ENCODE peak calls at places on chromosome 14, in four cellular contexts. A, Q, H and R are unnamed samples. For H3K9me3 and H3K27me3, the result is how much of the 10 kb centered on the place peaks cover.

GRCh38 chr14:104355949-104356737 is 217.8 kb downstream of the KIF26A start:
- DNase-seq in H (no peak), A (peak), Q (no peak), R (peak)

GRCh38 chr14:51167587-51168219 is 72.3 kb upstream of the TMX1 start:
- DNase-seq in A (no peak), H (no peak), Q (no peak), R (no peak)

GRCh38 chr14:101630056-101630960 is 69.0 kb downstream of the DIO3 start:
- DNase-seq in A (no peak), H (no peak), Q (no peak), R (no peak)

GRCh38 chr14:99381688-99382060 is 99.0 kb downstream of the SETD3 start:
- DNase-seq in Q (no peak), A (no peak), H (no peak), R (no peak)

GRCh38 chr14:38290601-38291190 is 34.8 kb upstream of the CLEC14A start:
- DNase-seq in Q (no peak), H (no peak), A (no peak), R (no peak)

GRCh38 chr14:81164167-81164774 is 56.5 kb downstream of the GTF2A1 start:
- DNase-seq in Q (peak), A (peak), H (peak), R (peak)

GRCh38 chr14:62130441-62130840 is 368.2 kb downstream of the SNAPC1 start:
- DNase-seq in Q (no peak), H (no peak), A (no peak), R (no peak)

GRCh38 chr14:90274808-90275454 is 18.6 kb downstream of the PSMC1 start:
- DNase-seq in H (no peak), Q (no peak), A (no peak), R (no peak)

GRCh38 chr14:25032092-25032784 is 17.7 kb downstream of the STXBP6 start:
- DNase-seq in Q (no peak), A (no peak), H (no peak), R (peak)

GRCh38 chr14:66038214-66038977 is 447.8 kb upstream of the CCDC196 start:
- DNase-seq in A (no peak), H (no peak), Q (no peak), R (no peak)

GRCh38 chr14:72986214-72986613 is 40.7 kb downstream of the ZFYVE1 start:
- DNase-seq in A (no peak), Q (no peak), H (no peak), R (no peak)

GRCh38 chr14:20612403-20612802 is 21.2 kb upstream of the RNASE12 start:
- DNase-seq in H (no peak), Q (no peak), A (no peak), R (no peak)

GRCh38 chr14:69055973-69056372 is 76.9 kb upstream of the ACTN1 start:
- DNase-seq in Q (no peak), A (no peak), H (peak), R (no peak)

GRCh38 chr14:98446508-98446907 is 825.5 kb downstream of the BCL11B start:
- DNase-seq in H (no peak), A (no peak), Q (no peak), R (no peak)

GRCh38 chr14:68820119-68820518 is 27.3 kb upstream of the ZFP36L1 start:
- DNase-seq in A (no peak), H (no peak), Q (no peak), R (no peak)

DNA sequence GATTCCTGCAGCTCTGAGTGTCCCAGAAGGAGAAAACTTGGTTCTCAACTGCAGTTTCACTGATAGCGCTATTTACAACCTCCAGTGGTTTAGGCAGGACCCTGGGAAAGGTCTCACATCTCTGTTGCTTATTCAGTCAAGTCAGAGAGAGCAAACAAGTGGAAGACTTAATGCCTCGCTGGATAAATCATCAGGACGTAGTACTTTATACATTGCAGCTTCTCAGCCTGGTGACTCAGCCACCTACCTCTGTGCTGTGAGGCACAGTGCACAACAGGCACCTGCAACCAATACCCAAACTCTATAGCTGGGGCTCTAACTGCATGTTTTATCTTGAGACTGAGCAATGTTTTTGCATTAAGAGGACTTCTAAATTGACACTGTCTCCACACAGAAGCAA is 379.2 kb upstream of the OR4E1 start:
- DNase-seq in H (peak), A (no peak), Q (no peak), R (no peak)
- H3K4me3 ChIP-seq in H (no peak), A (no peak), Q (no peak), R (no peak)

DNA sequence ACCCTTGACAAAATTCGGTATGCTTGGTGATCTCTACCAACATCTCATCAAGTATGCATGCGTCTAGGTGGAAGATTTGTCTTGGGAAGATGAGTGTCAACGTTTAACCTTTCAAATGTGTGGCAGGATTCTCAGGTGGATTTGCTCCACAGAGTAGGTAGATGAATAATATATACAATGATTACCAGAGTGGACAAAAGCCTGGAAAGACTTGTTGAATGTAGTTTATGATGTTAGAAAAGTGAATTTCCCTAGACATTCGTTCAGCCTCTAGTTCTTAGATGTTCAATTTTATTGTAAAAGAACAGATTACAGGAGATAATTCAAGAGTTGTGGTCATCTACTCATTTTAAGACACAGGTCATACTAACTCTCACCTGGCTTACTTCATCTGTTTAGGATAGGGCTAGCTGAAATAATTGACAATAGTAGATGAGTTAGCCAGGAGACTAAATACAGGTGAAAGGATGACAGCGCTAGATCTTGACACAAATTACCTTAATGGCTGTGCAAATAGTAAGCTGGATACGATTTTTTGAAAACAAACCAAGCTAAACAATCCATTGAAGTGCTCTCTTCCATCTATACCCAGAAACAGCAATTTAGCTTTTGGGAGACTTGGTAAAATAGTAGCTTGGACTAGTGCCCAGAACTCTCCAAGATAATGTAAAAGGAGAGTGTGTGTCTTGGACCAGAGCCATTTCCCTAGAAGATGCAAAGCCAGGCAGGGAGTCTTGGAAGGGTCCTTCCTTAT is 168.0 kb downstream of the DACT1 start:
- DNase-seq in A (no peak), H (no peak), Q (no peak), R (no peak)
- H3K9me3 ChIP-seq in A (under half), H (under half), Q (under half), R (under half)

GRCh38 chr14:22282429-22282828 is 306.6 kb downstream of the DAD1 start:
- DNase-seq in Q (no peak), A (no peak), H (no peak), R (no peak)
- H3K27me3 ChIP-seq in Q (under half), A (under half), H (under half), R (under half)

DNA sequence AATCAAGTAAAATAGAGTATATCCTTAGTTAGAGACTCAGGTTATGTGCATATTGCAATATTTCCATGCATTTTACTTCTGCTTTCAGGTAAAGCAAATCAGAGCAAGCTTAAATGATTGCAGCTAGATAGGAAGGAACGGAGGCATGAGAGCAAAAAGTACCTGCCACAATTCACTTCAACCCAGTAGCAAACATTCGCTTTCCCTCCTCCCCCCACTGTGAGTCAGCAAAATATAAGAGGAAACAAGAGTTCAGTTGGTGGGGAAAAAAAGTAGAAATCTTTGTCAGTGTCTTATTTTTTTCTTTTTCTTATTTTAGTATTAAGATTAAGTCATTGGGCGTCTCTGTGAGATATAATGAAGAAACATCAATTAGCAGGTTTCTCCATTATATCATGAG is 475.4 kb downstream of the NPAS3 start:
- DNase-seq in Q (no peak), H (no peak), A (no peak), R (no peak)
- H3K4me3 ChIP-seq in Q (no peak), H (no peak), A (no peak), R (no peak)

DNA sequence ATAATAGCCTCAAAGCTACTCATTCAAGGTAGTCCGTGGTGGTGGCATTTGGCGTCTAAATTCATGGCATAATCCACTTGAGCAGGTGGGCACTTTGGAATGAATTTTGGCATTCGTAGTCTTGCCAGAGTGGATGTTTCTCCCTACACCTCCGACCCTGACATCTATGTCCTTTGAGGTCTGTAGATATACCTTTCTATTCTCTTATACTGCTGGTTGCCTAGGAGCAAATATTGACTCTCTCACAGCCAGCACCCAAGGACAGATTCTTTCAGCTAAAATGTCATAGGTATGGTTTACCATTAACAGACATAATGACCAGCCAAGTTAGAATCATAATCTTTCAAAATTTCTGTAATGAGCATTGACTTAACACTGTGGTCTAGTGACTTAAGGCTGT is 47.4 kb upstream of the FLRT2 start:
- DNase-seq in Q (no peak), A (peak), H (no peak), R (no peak)
- H3K9me3 ChIP-seq in Q (under half), A (under half), H (under half), R (under half)

GRCh38 chr14:47675489-47676300 is at the start of gene MDGA2:
- DNase-seq in H (peak), Q (peak), A (peak), R (peak)
- H3K27me3 ChIP-seq in H (half or more), Q (half or more), A (under half), R (under half)

DNA sequence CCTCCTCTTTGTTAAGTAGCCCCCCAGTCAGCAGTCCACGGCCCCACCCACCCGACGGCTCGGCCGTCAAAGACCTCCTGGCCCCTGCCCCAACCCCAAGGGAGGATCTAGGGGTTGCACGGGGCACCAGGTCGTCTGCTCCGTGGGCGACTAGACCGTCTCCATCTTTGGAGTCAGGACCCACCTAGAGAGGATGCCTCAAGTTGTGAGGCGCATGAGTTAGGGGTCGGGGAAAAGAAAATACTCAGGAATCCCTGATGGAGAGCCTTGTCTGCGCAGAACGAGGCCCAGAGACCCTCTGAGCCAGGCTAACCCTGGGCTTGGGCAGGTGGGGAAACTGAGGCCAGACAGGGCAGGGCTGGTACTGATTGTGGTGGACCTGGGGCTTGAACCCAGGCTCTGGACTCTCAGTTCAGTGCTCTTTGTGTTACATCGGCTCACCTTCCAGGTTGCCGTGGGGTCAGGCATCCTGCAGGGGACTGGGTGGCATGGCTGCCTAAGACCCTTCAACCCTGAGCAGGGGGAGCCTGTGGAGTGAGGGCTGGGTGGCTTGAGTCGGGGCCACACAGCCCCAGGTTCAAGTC is 838 bp downstream of the OTUB2 start:
- DNase-seq in H (no peak), Q (no peak), A (no peak), R (no peak)
- H3K4me3 ChIP-seq in H (peak), Q (peak), A (peak), R (peak)